ENCODE peak calls at places on chromosomes 13 and 19, in ten cellular contexts. H, T, P, C, Q, Y, O, L, K and V are unnamed samples.

GRCh38 chr13:27419333-27419732 is 5.1 kb upstream of the GTF3A start:
- DNase-seq in C (no peak), P (no peak), T (no peak), Q (no peak), Y (no peak), K (no peak), L (no peak), O (no peak), H (no peak), V (no peak)

GRCh38 chr13:36030670-36031331 is 100.4 kb downstream of the DCLK1 start:
- DNase-seq in O (no peak), Y (peak; percentile 56), P (no peak), K (no peak), H (no peak), T (no peak), L (no peak), C (no peak), Q (no peak), V (no peak)

GRCh38 chr13:48304132-48304876 is 753 bp downstream of the RB1 start:
- DNase-seq in C (peak; percentile 31), Y (peak; percentile 78), P (no peak), T (peak; percentile 48), Q (peak; percentile 8), K (no peak), O (no peak), L (peak; percentile 59), H (no peak), V (no peak)

GRCh38 chr19:48698046-48698445 is 2.3 kb downstream of the FUT2 start:
- DNase-seq in H (no peak), T (peak; percentile 51), O (no peak), P (peak; percentile 55), K (no peak), Q (no peak), L (peak; percentile 40), C (no peak), Y (peak; percentile 53), V (no peak)

GRCh38 chr13:31476266-31476665 is 263.1 kb upstream of the RXFP2 start:
- DNase-seq in Y (peak; percentile 72), P (no peak), T (no peak), O (no peak), H (no peak), Q (no peak), K (no peak), L (no peak), C (no peak), V (no peak)

GRCh38 chr19:49889687-49890348 is 6.9 kb downstream of the IL4I1 start:
- DNase-seq in P (peak; percentile 67), Y (peak; percentile 71), H (peak; percentile 73), L (peak; percentile 60), C (peak; percentile 42), K (no peak), T (peak; percentile 19), O (peak; percentile 59), Q (no peak), V (peak; percentile 52)

GRCh38 chr13:90872491-90873025 is 474.9 kb upstream of the MIR17HG start:
- DNase-seq in L (no peak), O (no peak), Q (no peak), K (no peak), P (no peak), Y (no peak), H (no peak), T (no peak), C (no peak), V (no peak)

GRCh38 chr19:48368942-48369341 is 4.8 kb downstream of the SYNGR4 start:
- DNase-seq in Q (no peak), C (no peak), K (no peak), H (no peak), P (no peak), Y (no peak), O (no peak), L (no peak), T (no peak), V (no peak)

GRCh38 chr19:54100560-54100959 is at the start of gene OSCAR:
- DNase-seq in C (no peak), L (no peak), H (no peak), P (no peak), Q (no peak), O (no peak), Y (no peak), K (no peak), T (peak; percentile 80), V (no peak)

GRCh38 chr19:2167896-2168618 is 4.3 kb downstream of the DOT1L start:
- DNase-seq in P (no peak), O (no peak), L (no peak), Q (no peak), K (no peak), T (peak; percentile 86), Y (peak; percentile 42), C (no peak), H (no peak), V (no peak)

GRCh38 chr19:45408121-45408520 is 1.7 kb downstream of the POLR1G start:
- DNase-seq in Y (no peak), O (no peak), P (no peak), H (no peak), L (no peak), Q (no peak), T (no peak), C (no peak), K (no peak), V (no peak)

GRCh38 chr13:106318941-106319411 is 216.5 kb downstream of the EFNB2 start:
- DNase-seq in Y (peak; percentile 89), Q (peak; percentile 55), P (no peak), O (no peak), H (no peak), C (no peak), T (no peak), K (no peak), L (no peak), V (no peak)

GRCh38 chr19:1156305-1156801 is 17.7 kb downstream of the SBNO2 start:
- DNase-seq in O (no peak), Q (no peak), Y (no peak), L (no peak), C (no peak), T (no peak), K (no peak), P (no peak), H (no peak), V (no peak)

GRCh38 chr13:41059466-41059865 is 1.8 kb upstream of the WBP4 start:
- DNase-seq in C (peak; percentile 35), L (peak; percentile 22), P (no peak), O (no peak), K (no peak), Q (no peak), H (no peak), Y (peak; percentile 57), T (no peak), V (no peak)

GRCh38 chr19:5695649-5696195 is 5.6 kb downstream of the RPL36 start:
- DNase-seq in K (no peak), O (no peak), Q (no peak), P (no peak), L (no peak), C (peak; percentile 4), H (no peak), Y (no peak), T (no peak), V (no peak)

GRCh38 chr13:77310579-77311279 is 16.2 kb downstream of the MYCBP2 start:
- DNase-seq in C (no peak), T (no peak), Y (peak; percentile 31), H (no peak), L (no peak), P (no peak), K (no peak), Q (no peak), O (no peak), V (no peak)

GRCh38 chr19:38039966-38040365 is 133.0 kb downstream of the SIPA1L3 start:
- DNase-seq in Y (peak; percentile 27), P (no peak), L (no peak), T (no peak), Q (peak; percentile 53), K (no peak), O (no peak), H (no peak), C (no peak), V (no peak)

GRCh38 chr19:10431254-10431942 is 11.1 kb downstream of the PDE4A start:
- DNase-seq in L (no peak), Y (no peak), P (peak; percentile 50), Q (no peak), C (no peak), K (no peak), H (peak; percentile 42), O (no peak), T (no peak), V (no peak)